ENCODE peak calls at places on chromosomes 4 and X, in ten cellular contexts. B, N, A, H, D, S, T, O, V and Y are unnamed samples. For H3K4me1, the result is how much of the 10 kb centered on the place peaks cover.

GRCh38 chrX:49209434-49210251 is 9.7 kb upstream of the SYP start:
- DNase-seq in H (no peak), S (peak), B (no peak), O (no peak), D (no peak), A (no peak), T (no peak), N (no peak), V (no peak), Y (no peak)

GRCh38 chr4:7807351-7807921 is 132.2 kb downstream of the AFAP1 start:
- DNase-seq in B (no peak), D (no peak), T (no peak), V (no peak), A (peak), S (no peak), N (peak), O (no peak), H (no peak), Y (no peak)

GRCh38 chrX:85622635-85623034 is 243.2 kb upstream of the POF1B start:
- DNase-seq in B (no peak), T (no peak), D (no peak), A (no peak), H (no peak), N (no peak), S (no peak), V (no peak), O (no peak), Y (no peak)

GRCh38 chrX:18548996-18549395 is 122.9 kb downstream of the RS1 start:
- DNase-seq in H (no peak), O (no peak), B (no peak), D (no peak), V (no peak), S (no peak), T (no peak), N (no peak), A (no peak), Y (no peak)

GRCh38 chr4:56619160-56619559 is 61.9 kb downstream of the HOPX start:
- DNase-seq in S (no peak), A (peak), B (no peak), D (no peak), T (no peak), N (no peak), V (no peak), O (peak), H (no peak), Y (no peak)

GRCh38 chr4:100651499-100652165 is 133.8 kb upstream of the EMCN start:
- DNase-seq in S (no peak), A (no peak), H (no peak), V (no peak), B (no peak), D (no peak), T (no peak), O (no peak), N (no peak), Y (no peak)

GRCh38 chr4:5746250-5746649 is 35.2 kb downstream of the EVC start:
- DNase-seq in D (no peak), T (no peak), O (no peak), H (no peak), V (no peak), A (no peak), S (no peak), B (no peak), N (peak), Y (no peak)

GRCh38 chr4:62482355-62482754 is 1282.2 kb downstream of the ADGRL3 start:
- DNase-seq in T (no peak), H (no peak), D (no peak), A (no peak), N (no peak), O (no peak), S (no peak), V (no peak), B (no peak), Y (no peak)

GRCh38 chrX:115268421-115268820 is 21.1 kb upstream of the LUZP4 start:
- DNase-seq in D (no peak), V (no peak), A (peak), O (peak), T (no peak), H (peak), N (no peak), S (peak), B (no peak), Y (no peak)

GRCh38 chrX:40279762-40280161 is 182.0 kb upstream of the BCOR start:
- DNase-seq in D (no peak), N (no peak), T (no peak), B (no peak), O (no peak), H (no peak), V (no peak), A (no peak), S (no peak), Y (no peak)

GRCh38 chrX:68822641-68823410 is 6.0 kb upstream of the EFNB1 start:
- DNase-seq in B (no peak), V (no peak), D (no peak), H (peak), S (peak), T (peak), A (peak), N (no peak), O (peak), Y (no peak)

GRCh38 chrX:120781416-120781815 is 94.2 kb downstream of the CT47B1 start:
- DNase-seq in S (no peak), N (no peak), V (no peak), D (no peak), H (no peak), O (no peak), B (no peak), A (peak), T (no peak), Y (no peak)

GRCh38 chrX:102765794-102766193 is 45.3 kb downstream of the GPRASP3 start:
- DNase-seq in B (peak), N (no peak), A (peak), T (no peak), V (no peak), H (no peak), S (no peak), O (peak), D (no peak), Y (no peak)

DNA sequence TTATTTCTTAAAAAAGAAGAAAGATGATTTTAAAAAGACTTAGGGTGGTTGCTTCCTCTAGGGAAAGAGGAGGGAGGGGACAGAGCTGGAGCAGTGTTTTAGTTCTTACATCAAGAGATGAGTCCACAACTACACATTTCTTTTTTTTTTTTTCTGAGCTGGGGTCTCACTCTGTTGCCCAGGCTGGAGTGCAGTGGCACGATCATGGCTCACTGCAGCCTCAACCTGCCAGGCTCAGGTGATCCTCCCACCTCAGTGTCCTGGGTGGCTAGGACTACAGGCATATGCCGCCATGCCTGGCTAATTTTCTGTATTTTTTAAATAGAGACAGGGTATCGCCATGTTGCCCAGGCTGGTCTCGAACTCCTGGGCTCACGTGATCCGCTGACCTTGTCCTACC is 17.2 kb downstream of the SH3KBP1 start:
- DNase-seq in V (no peak), B (no peak), N (no peak), O (no peak), A (no peak), T (no peak), H (no peak), D (no peak), S (no peak), Y (no peak)
- H3K4me1 ChIP-seq in V (under half), B (under half), N (under half), O (under half), A (under half), T (under half), H (under half), D (under half), S (under half), Y (under half)

GRCh38 chrX:15903186-15903681 is 48.6 kb upstream of the AP1S2 start:
- DNase-seq in H (no peak), B (no peak), N (no peak), S (no peak), T (no peak), A (no peak), D (no peak), O (no peak), V (peak), Y (no peak)
- H3K27ac ChIP-seq in H (no peak), B (no peak), N (no peak), S (no peak), T (no peak), A (no peak), D (no peak), O (no peak), V (no peak), Y (no peak)

DNA sequence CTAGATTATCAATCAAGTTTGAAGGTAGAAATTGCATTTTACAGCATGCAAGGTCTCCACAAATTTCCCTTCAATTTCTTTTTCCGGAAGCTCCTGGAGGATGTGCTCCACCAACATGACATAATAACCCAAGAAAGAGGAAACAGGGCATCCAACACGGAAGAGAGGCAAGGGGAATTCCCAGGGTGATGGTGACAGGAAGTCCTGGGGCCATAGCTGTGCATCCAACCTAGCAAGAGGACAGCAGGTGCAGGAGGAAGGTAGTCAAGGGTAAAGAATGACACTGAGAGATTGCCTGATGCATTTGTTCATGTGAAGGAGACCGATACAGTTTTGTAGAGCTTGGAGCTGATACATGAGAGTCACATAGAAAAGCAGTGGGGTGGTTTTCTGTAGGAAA is 115.7 kb upstream of the LSM6 start:
- DNase-seq in N (no peak), H (no peak), V (no peak), A (no peak), T (no peak), S (no peak), D (no peak), O (no peak), B (peak), Y (no peak)
- TF ChIP-seq POLR2A in N (no peak), H (no peak), V (no peak), A (no peak), T (no peak), S (no peak), D (no peak), O (no peak), B (no peak), Y (no peak)

GRCh38 chr4:180153587-180153986 is 2089.6 kb upstream of the TENM3 start:
- DNase-seq in A (no peak), D (no peak), T (no peak), S (no peak), N (no peak), B (no peak), H (no peak), V (no peak), O (no peak), Y (no peak)
- H3K4me1 ChIP-seq in A (under half), D (under half), T (under half), S (under half), N (under half), B (under half), H (under half), V (under half), O (under half), Y (under half)

GRCh38 chrX:103918584-103919335 is 43.7 kb upstream of the TMSB15B start:
- DNase-seq in A (peak), O (peak), S (no peak), N (peak), D (peak), H (peak), B (peak), T (no peak), V (no peak), Y (peak)
- H3K27ac ChIP-seq in A (peak), O (peak), S (no peak), N (peak), D (peak), H (peak), B (peak), T (peak), V (peak), Y (peak)